ENCODE peak calls at places on chromosome 9, in six cellular contexts. W, P, K, A, D and T are unnamed samples.

GRCh38 chr9:91516781-91517180 is 93.1 kb upstream of the NFIL3 start:
- DNase-seq in P (no peak), A (no peak), K (no peak), D (no peak), W (no peak), T (no peak)

GRCh38 chr9:118578467-118578866 is 790.8 kb downstream of the BRINP1 start:
- DNase-seq in W (no peak), K (no peak), D (peak), P (no peak), A (peak), T (no peak)

GRCh38 chr9:97413462-97413861 is 1.6 kb downstream of the TDRD7 start:
- DNase-seq in D (no peak), K (no peak), A (no peak), P (no peak), W (no peak), T (no peak)

GRCh38 chr9:126650404-126650804 is 36.7 kb downstream of the LMX1B start:
- DNase-seq in W (no peak), D (no peak), P (no peak), A (no peak), K (no peak), T (no peak)

GRCh38 chr9:38437193-38437823 is 13.1 kb upstream of the IGFBPL1 start:
- DNase-seq in K (no peak), W (no peak), D (peak), A (peak), P (no peak), T (no peak)

GRCh38 chr9:135957431-135957830 is 3.7 kb downstream of the UBAC1 start:
- DNase-seq in D (no peak), P (no peak), W (no peak), K (no peak), A (no peak), T (no peak)

GRCh38 chr9:125805057-125805456 is 57.9 kb downstream of the PBX3 start:
- DNase-seq in W (no peak), A (peak), D (peak), K (no peak), P (no peak), T (no peak)

GRCh38 chr9:36988848-36989247 is 45.2 kb downstream of the PAX5 start:
- DNase-seq in K (no peak), W (no peak), D (no peak), A (no peak), P (no peak), T (no peak)

GRCh38 chr9:104879555-104880318 is 48.2 kb downstream of the ABCA1 start:
- DNase-seq in A (peak), K (no peak), W (no peak), P (no peak), D (peak), T (no peak)

GRCh38 chr9:4147476-4148214 is 152.2 kb downstream of the GLIS3 start:
- DNase-seq in P (no peak), D (peak), K (no peak), A (peak), W (no peak), T (no peak)

GRCh38 chr9:28260331-28260730 is 687.0 kb upstream of the C9orf72 start:
- DNase-seq in W (no peak), K (no peak), A (no peak), P (no peak), D (no peak), T (no peak)

GRCh38 chr9:36092509-36093215 is 43.9 kb upstream of the GLIPR2 start:
- DNase-seq in A (no peak), D (no peak), P (no peak), K (no peak), W (no peak), T (peak)

GRCh38 chr9:16289639-16290038 is 580.8 kb downstream of the BNC2 start:
- DNase-seq in P (no peak), D (no peak), K (no peak), A (no peak), W (no peak), T (no peak)

GRCh38 chr9:4837768-4838546 is 45.2 kb downstream of the RCL1 start:
- DNase-seq in A (peak), P (no peak), W (peak), K (no peak), D (peak), T (no peak)

GRCh38 chr9:121386442-121387175 is 16.6 kb upstream of the STOM start:
- DNase-seq in D (no peak), P (no peak), A (no peak), K (no peak), W (no peak), T (no peak)

GRCh38 chr9:77595426-77596051 is 52.6 kb downstream of the GNA14 start:
- DNase-seq in W (no peak), A (no peak), D (no peak), K (no peak), P (no peak), T (no peak)

GRCh38 chr9:108517591-108518365 is 338.0 kb downstream of the ACTL7B start:
- DNase-seq in A (no peak), P (no peak), K (no peak), W (no peak), D (no peak), T (no peak)

GRCh38 chr9:94785211-94786169 is 59.0 kb downstream of the AOPEP start:
- DNase-seq in K (no peak), P (no peak), W (no peak), D (no peak), A (no peak), T (no peak)

GRCh38 chr9:133968966-133969617 is 23.0 kb downstream of the VAV2 start:
- DNase-seq in A (no peak), W (no peak), D (no peak), K (no peak), P (no peak), T (no peak)